ENCODE peak calls at places on chromosomes 16 and 17, in nine cellular contexts. One of them, this sample, is unnamed.
A peak's percentile ranks its signal among the peaks of the same experiment; 100 is the strongest.

GRCh38 chr16:6374816-6375215 is 957.8 kb upstream of the RBFOX1 start:
- DNase-seq in T-helper 9 cell: no peak
- DNase-seq in GM19239: no peak
- DNase-seq in neural crest cell: no peak
- DNase-seq in thoracic aorta: no peak
- DNase-seq in HuH-7.5: no peak
- DNase-seq in AG04450: no peak
- DNase-seq in left ventricle myocardium superior: no peak
- DNase-seq in midbrain: no peak
- DNase-seq in this sample: no peak

GRCh38 chr16:86494565-86495356 is 15.6 kb upstream of the FOXF1 start:
- DNase-seq in AG04450: no peak
- DNase-seq in left ventricle myocardium superior: no peak
- DNase-seq in neural crest cell: no peak
- DNase-seq in midbrain: no peak
- DNase-seq in HuH-7.5: no peak
- DNase-seq in T-helper 9 cell: no peak
- DNase-seq in thoracic aorta: no peak
- DNase-seq in GM19239: no peak
- DNase-seq in this sample: no peak

GRCh38 chr16:69535123-69536050 is 30.4 kb upstream of the NFAT5 start:
- DNase-seq in T-helper 9 cell: no peak
- DNase-seq in GM19239: no peak
- DNase-seq in thoracic aorta: no peak
- DNase-seq in HuH-7.5: no peak
- DNase-seq in left ventricle myocardium superior: no peak
- DNase-seq in midbrain: no peak
- DNase-seq in neural crest cell: no peak
- DNase-seq in AG04450: no peak
- DNase-seq in this sample: peak; percentile 50

GRCh38 chr17:77315551-77316190 is 174.9 kb downstream of the SEC14L1 start:
- DNase-seq in HuH-7.5: no peak
- DNase-seq in neural crest cell: no peak
- DNase-seq in midbrain: no peak
- DNase-seq in thoracic aorta: no peak
- DNase-seq in left ventricle myocardium superior: no peak
- DNase-seq in GM19239: no peak
- DNase-seq in AG04450: no peak
- DNase-seq in T-helper 9 cell: no peak
- DNase-seq in this sample: no peak

GRCh38 chr16:24701521-24701951 is 27.9 kb upstream of the TNRC6A start:
- DNase-seq in neural crest cell: no peak
- DNase-seq in GM19239: no peak
- DNase-seq in AG04450: no peak
- DNase-seq in HuH-7.5: no peak
- DNase-seq in T-helper 9 cell: no peak
- DNase-seq in thoracic aorta: no peak
- DNase-seq in left ventricle myocardium superior: no peak
- DNase-seq in midbrain: no peak
- DNase-seq in this sample: peak; percentile 23

GRCh38 chr16:49268667-49269066 is 13.0 kb downstream of the CBLN1 start:
- DNase-seq in AG04450: no peak
- DNase-seq in T-helper 9 cell: no peak
- DNase-seq in left ventricle myocardium superior: no peak
- DNase-seq in HuH-7.5: no peak
- DNase-seq in thoracic aorta: no peak
- DNase-seq in GM19239: no peak
- DNase-seq in midbrain: no peak
- DNase-seq in neural crest cell: no peak
- DNase-seq in this sample: no peak

GRCh38 chr16:57044931-57045693 is 47.3 kb upstream of the CPNE2 start:
- DNase-seq in midbrain: no peak
- DNase-seq in HuH-7.5: no peak
- DNase-seq in GM19239: no peak
- DNase-seq in left ventricle myocardium superior: no peak
- DNase-seq in T-helper 9 cell: no peak
- DNase-seq in neural crest cell: no peak
- DNase-seq in thoracic aorta: no peak
- DNase-seq in AG04450: peak; percentile 6
- DNase-seq in this sample: no peak

GRCh38 chr16:57728336-57729181 is 7.0 kb upstream of the KATNB1 start:
- DNase-seq in left ventricle myocardium superior: no peak
- DNase-seq in midbrain: no peak
- DNase-seq in AG04450: no peak
- DNase-seq in T-helper 9 cell: no peak
- DNase-seq in HuH-7.5: peak; percentile 1
- DNase-seq in neural crest cell: no peak
- DNase-seq in thoracic aorta: no peak
- DNase-seq in GM19239: no peak
- DNase-seq in this sample: no peak

GRCh38 chr17:74412581-74412980 is 19.3 kb upstream of the GPRC5C start:
- DNase-seq in HuH-7.5: no peak
- DNase-seq in AG04450: no peak
- DNase-seq in GM19239: no peak
- DNase-seq in thoracic aorta: no peak
- DNase-seq in midbrain: no peak
- DNase-seq in left ventricle myocardium superior: no peak
- DNase-seq in neural crest cell: no peak
- DNase-seq in T-helper 9 cell: no peak
- DNase-seq in this sample: no peak

GRCh38 chr17:290626-291025 is 62.0 kb downstream of the RPH3AL start:
- DNase-seq in left ventricle myocardium superior: no peak
- DNase-seq in T-helper 9 cell: no peak
- DNase-seq in midbrain: no peak
- DNase-seq in neural crest cell: no peak
- DNase-seq in thoracic aorta: no peak
- DNase-seq in AG04450: no peak
- DNase-seq in HuH-7.5: no peak
- DNase-seq in GM19239: no peak
- DNase-seq in this sample: no peak

GRCh38 chr16:56824804-56825203 is 40.2 kb upstream of the SLC12A3 start:
- DNase-seq in HuH-7.5: no peak
- DNase-seq in neural crest cell: no peak
- DNase-seq in midbrain: no peak
- DNase-seq in AG04450: no peak
- DNase-seq in left ventricle myocardium superior: no peak
- DNase-seq in thoracic aorta: no peak
- DNase-seq in T-helper 9 cell: no peak
- DNase-seq in GM19239: no peak
- DNase-seq in this sample: no peak

GRCh38 chr16:4580245-4580644 is 24.1 kb downstream of the C16orf96 start:
- DNase-seq in T-helper 9 cell: no peak
- DNase-seq in GM19239: no peak
- DNase-seq in midbrain: no peak
- DNase-seq in HuH-7.5: no peak
- DNase-seq in AG04450: no peak
- DNase-seq in left ventricle myocardium superior: no peak
- DNase-seq in thoracic aorta: no peak
- DNase-seq in neural crest cell: no peak
- DNase-seq in this sample: no peak

GRCh38 chr17:48241770-48242497 is 134.4 kb downstream of the SNX11 start:
- DNase-seq in left ventricle myocardium superior: no peak
- DNase-seq in T-helper 9 cell: no peak
- DNase-seq in GM19239: no peak
- DNase-seq in HuH-7.5: no peak
- DNase-seq in neural crest cell: no peak
- DNase-seq in AG04450: no peak
- DNase-seq in thoracic aorta: no peak
- DNase-seq in midbrain: no peak
- DNase-seq in this sample: no peak

GRCh38 chr16:85514295-85514600 is 98.9 kb upstream of the GSE1 start:
- DNase-seq in HuH-7.5: no peak
- DNase-seq in AG04450: no peak
- DNase-seq in neural crest cell: no peak
- DNase-seq in left ventricle myocardium superior: peak; percentile 90
- DNase-seq in midbrain: no peak
- DNase-seq in GM19239: no peak
- DNase-seq in thoracic aorta: peak; percentile 41
- DNase-seq in T-helper 9 cell: no peak
- DNase-seq in this sample: no peak

GRCh38 chr17:32783602-32784001 is 93.3 kb downstream of the MYO1D start:
- DNase-seq in midbrain: peak; percentile 51
- DNase-seq in GM19239: peak; percentile 30
- DNase-seq in left ventricle myocardium superior: no peak
- DNase-seq in T-helper 9 cell: no peak
- DNase-seq in HuH-7.5: peak; percentile 9
- DNase-seq in AG04450: peak; percentile 27
- DNase-seq in neural crest cell: no peak
- DNase-seq in thoracic aorta: no peak
- DNase-seq in this sample: no peak

GRCh38 chr17:78560731-78561130 is 16.5 kb downstream of the DNAH17 start:
- DNase-seq in GM19239: no peak
- DNase-seq in midbrain: no peak
- DNase-seq in thoracic aorta: no peak
- DNase-seq in neural crest cell: no peak
- DNase-seq in AG04450: no peak
- DNase-seq in left ventricle myocardium superior: no peak
- DNase-seq in HuH-7.5: no peak
- DNase-seq in T-helper 9 cell: no peak
- DNase-seq in this sample: no peak

GRCh38 chr16:87826798-87827587 is 42.3 kb downstream of the SLC7A5 start:
- DNase-seq in midbrain: no peak
- DNase-seq in T-helper 9 cell: no peak
- DNase-seq in HuH-7.5: no peak
- DNase-seq in left ventricle myocardium superior: no peak
- DNase-seq in neural crest cell: no peak
- DNase-seq in thoracic aorta: no peak
- DNase-seq in AG04450: no peak
- DNase-seq in GM19239: no peak
- DNase-seq in this sample: peak; percentile 20

GRCh38 chr17:68578236-68578635 is 22.9 kb downstream of the FAM20A start:
- DNase-seq in neural crest cell: no peak
- DNase-seq in thoracic aorta: no peak
- DNase-seq in AG04450: no peak
- DNase-seq in HuH-7.5: no peak
- DNase-seq in T-helper 9 cell: no peak
- DNase-seq in GM19239: no peak
- DNase-seq in left ventricle myocardium superior: no peak
- DNase-seq in midbrain: no peak
- DNase-seq in this sample: no peak

GRCh38 chr16:68115851-68116250 is 30.7 kb downstream of the NFATC3 start:
- DNase-seq in AG04450: no peak
- DNase-seq in midbrain: no peak
- DNase-seq in GM19239: no peak
- DNase-seq in left ventricle myocardium superior: no peak
- DNase-seq in thoracic aorta: no peak
- DNase-seq in T-helper 9 cell: no peak
- DNase-seq in neural crest cell: no peak
- DNase-seq in HuH-7.5: no peak
- DNase-seq in this sample: no peak

GRCh38 chr17:36792849-36793248 is 144.4 kb upstream of the LHX1 start:
- DNase-seq in GM19239: no peak
- DNase-seq in thoracic aorta: no peak
- DNase-seq in neural crest cell: no peak
- DNase-seq in midbrain: no peak
- DNase-seq in left ventricle myocardium superior: no peak
- DNase-seq in T-helper 9 cell: no peak
- DNase-seq in AG04450: no peak
- DNase-seq in HuH-7.5: no peak
- DNase-seq in this sample: no peak

GRCh38 chr16:73202176-73202729 is 154.3 kb upstream of the ZFHX3 start:
- DNase-seq in midbrain: no peak
- DNase-seq in thoracic aorta: no peak
- DNase-seq in neural crest cell: no peak
- DNase-seq in T-helper 9 cell: no peak
- DNase-seq in AG04450: peak; percentile 93
- DNase-seq in HuH-7.5: peak; percentile 27
- DNase-seq in left ventricle myocardium superior: no peak
- DNase-seq in GM19239: no peak
- DNase-seq in this sample: no peak

GRCh38 chr16:73058221-73058615 is 10.3 kb upstream of the ZFHX3 start:
- DNase-seq in neural crest cell: no peak
- DNase-seq in midbrain: no peak
- DNase-seq in left ventricle myocardium superior: peak; percentile 75
- DNase-seq in AG04450: no peak
- DNase-seq in GM19239: peak; percentile 90
- DNase-seq in HuH-7.5: no peak
- DNase-seq in thoracic aorta: no peak
- DNase-seq in T-helper 9 cell: no peak
- DNase-seq in this sample: no peak

GRCh38 chr16:62050793-62051192 is 14.6 kb upstream of the CDH8 start:
- DNase-seq in HuH-7.5: no peak
- DNase-seq in thoracic aorta: no peak
- DNase-seq in T-helper 9 cell: no peak
- DNase-seq in AG04450: no peak
- DNase-seq in neural crest cell: no peak
- DNase-seq in midbrain: no peak
- DNase-seq in GM19239: no peak
- DNase-seq in left ventricle myocardium superior: no peak
- DNase-seq in this sample: no peak

GRCh38 chr17:37110012-37110701 is 161.4 kb downstream of the AATF start:
- DNase-seq in T-helper 9 cell: no peak
- DNase-seq in GM19239: no peak
- DNase-seq in midbrain: peak; percentile 22
- DNase-seq in HuH-7.5: no peak
- DNase-seq in thoracic aorta: no peak
- DNase-seq in AG04450: no peak
- DNase-seq in left ventricle myocardium superior: no peak
- DNase-seq in neural crest cell: no peak
- DNase-seq in this sample: no peak

GRCh38 chr16:80355335-80355734 is 185.5 kb upstream of the DYNLRB2 start:
- DNase-seq in neural crest cell: no peak
- DNase-seq in thoracic aorta: no peak
- DNase-seq in midbrain: no peak
- DNase-seq in HuH-7.5: no peak
- DNase-seq in T-helper 9 cell: no peak
- DNase-seq in AG04450: no peak
- DNase-seq in GM19239: no peak
- DNase-seq in left ventricle myocardium superior: no peak
- DNase-seq in this sample: no peak

GRCh38 chr17:6427284-6427781 is 7.6 kb downstream of the AIPL1 start:
- DNase-seq in HuH-7.5: no peak
- DNase-seq in T-helper 9 cell: no peak
- DNase-seq in midbrain: no peak
- DNase-seq in left ventricle myocardium superior: no peak
- DNase-seq in thoracic aorta: no peak
- DNase-seq in neural crest cell: no peak
- DNase-seq in AG04450: no peak
- DNase-seq in GM19239: peak; percentile 43
- DNase-seq in this sample: no peak

GRCh38 chr16:60137891-60138290 is 1403.8 kb upstream of the GOT2 start:
- DNase-seq in HuH-7.5: no peak
- DNase-seq in AG04450: no peak
- DNase-seq in T-helper 9 cell: no peak
- DNase-seq in midbrain: no peak
- DNase-seq in GM19239: no peak
- DNase-seq in left ventricle myocardium superior: no peak
- DNase-seq in thoracic aorta: no peak
- DNase-seq in neural crest cell: no peak
- DNase-seq in this sample: no peak

GRCh38 chr16:83040174-83040573 is 413.4 kb downstream of the CDH13 start:
- DNase-seq in GM19239: no peak
- DNase-seq in midbrain: no peak
- DNase-seq in AG04450: peak; percentile 6
- DNase-seq in thoracic aorta: no peak
- DNase-seq in neural crest cell: no peak
- DNase-seq in HuH-7.5: no peak
- DNase-seq in left ventricle myocardium superior: no peak
- DNase-seq in T-helper 9 cell: no peak
- DNase-seq in this sample: no peak